ENCODE peak calls at places on chromosomes 6 and 20, in six cellular contexts. B is neuronal stem cell, Q is H1, P is mesenchymal stem cell, D is mesendoderm, O is IMR-90. E is an unnamed sample.

GRCh38 chr20:18728165-18728866 is 85.3 kb upstream of the SCP2D1 start:
- DNase-seq in O (no peak), B (no peak), Q (no peak), D (no peak), P (no peak), E (no peak)

GRCh38 chr6:89079611-89080213 is 839 bp upstream of the PNRC1 start:
- DNase-seq in P (peak; percentile 86), B (peak; percentile 35), O (peak; percentile 74), Q (no peak), D (peak; percentile 59), E (no peak)

GRCh38 chr6:71444222-71444621 is 155.6 kb downstream of the OGFRL1 start:
- DNase-seq in O (no peak), D (no peak), Q (no peak), B (no peak), P (no peak), E (no peak)

GRCh38 chr6:50850223-50850751 is 31.6 kb downstream of the TFAP2B start:
- DNase-seq in B (no peak), D (peak; percentile 73), O (no peak), Q (no peak), P (no peak), E (peak; percentile 69)

GRCh38 chr20:37856932-37857660 is 45.8 kb upstream of the VSTM2L start:
- DNase-seq in P (peak; percentile 28), O (peak; percentile 89), D (peak; percentile 37), Q (no peak), B (no peak), E (no peak)

GRCh38 chr20:45783656-45784294 is 7.9 kb downstream of the WFDC3 start:
- DNase-seq in B (no peak), Q (no peak), P (no peak), D (no peak), O (no peak), E (no peak)

GRCh38 chr6:120108061-120108795 is 758.7 kb upstream of the MAN1A1 start:
- DNase-seq in Q (no peak), B (no peak), D (peak; percentile 6), P (no peak), O (no peak), E (no peak)

GRCh38 chr20:62156254-62156556 is 12.6 kb downstream of the SS18L1 start:
- DNase-seq in B (no peak), Q (no peak), O (no peak), P (no peak), D (no peak), E (no peak)

GRCh38 chr6:15033850-15034203 is 212.0 kb upstream of the JARID2 start:
- DNase-seq in D (peak; percentile 23), P (no peak), O (no peak), B (no peak), Q (no peak), E (no peak)

GRCh38 chr6:75215291-75215690 is 9.4 kb upstream of the COL12A1 start:
- DNase-seq in B (no peak), P (no peak), Q (no peak), O (no peak), D (no peak), E (no peak)

GRCh38 chr6:141326426-141326825 is 806.3 kb upstream of the GJE1 start:
- DNase-seq in D (peak; percentile 84), Q (no peak), B (no peak), P (peak; percentile 98), O (peak; percentile 100), E (no peak)

GRCh38 chr6:41073968-41074691 is 1.4 kb downstream of the NFYA start:
- DNase-seq in B (no peak), D (peak; percentile 48), Q (no peak), P (peak; percentile 58), O (peak; percentile 41), E (no peak)

GRCh38 chr6:55679503-55679902 is 100.5 kb upstream of the HMGCLL1 start:
- DNase-seq in B (no peak), D (no peak), Q (no peak), O (no peak), P (no peak), E (no peak)

GRCh38 chr20:35238170-35238569 is 11.7 kb downstream of the MMP24 start:
- DNase-seq in O (no peak), D (no peak), Q (no peak), B (no peak), P (no peak), E (no peak)

GRCh38 chr6:155854787-155855186 is 399.1 kb upstream of the NOX3 start:
- DNase-seq in D (no peak), B (no peak), P (no peak), O (no peak), Q (no peak), E (no peak)

DNA sequence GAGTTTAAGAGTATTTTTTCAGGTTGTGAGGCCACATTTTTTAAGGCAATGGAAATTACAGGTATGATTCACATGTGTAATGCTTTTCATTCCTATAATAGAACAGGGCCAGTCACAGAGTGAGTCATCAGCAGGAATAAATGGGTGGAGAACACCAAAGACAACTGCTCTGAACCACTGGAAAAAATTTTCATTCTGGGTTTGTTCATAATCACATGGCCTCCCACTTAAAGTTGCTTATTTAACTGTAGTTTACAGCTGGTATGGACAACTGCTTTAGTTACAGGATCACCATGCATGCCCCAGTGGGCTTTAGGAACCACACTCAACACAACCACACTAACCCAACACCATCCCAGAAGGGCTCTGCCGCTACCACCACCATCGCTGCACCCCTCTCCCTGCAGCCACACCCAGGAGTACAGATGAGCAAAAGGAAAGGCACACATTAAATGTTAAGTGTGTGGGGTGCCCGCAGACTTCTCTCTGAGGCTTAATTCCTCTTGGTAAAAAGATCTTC is 107.0 kb upstream of the DST start:
- DNase-seq in P (peak; percentile 84), O (peak; percentile 89), Q (no peak), D (no peak), B (no peak), E (no peak)
- H2BK5ac ChIP-seq in P (no peak overlapping the region), O (peak overlapping the region; percentile 97), Q (no peak overlapping the region), D (no peak overlapping the region), B (no peak overlapping the region), E (no peak overlapping the region)

GRCh38 chr6:170229851-170230519 is 60.9 kb downstream of the DLL1 start:
- DNase-seq in P (no peak), Q (no peak), D (peak; percentile 43), B (no peak), O (no peak), E (no peak)
- H3K4me2 ChIP-seq in P (no peak overlapping the region), Q (no peak overlapping the region), D (no peak overlapping the region), B (no peak overlapping the region), O (no peak overlapping the region), E (no peak overlapping the region)

GRCh38 chr20:57076202-57076651 is 190.2 kb downstream of the BMP7 start:
- DNase-seq in B (no peak), Q (no peak), O (no peak), D (peak; percentile 55), P (peak; percentile 92), E (no peak)

GRCh38 chr20:57075181-57075580 is 191.3 kb downstream of the BMP7 start:
- DNase-seq in B (no peak), O (no peak), P (no peak), D (no peak), Q (no peak), E (no peak)

GRCh38 chr20:57079016-57080005 is 187.1 kb downstream of the BMP7 start:
- DNase-seq in D (no peak), P (no peak), B (no peak), Q (no peak), O (no peak), E (no peak)

GRCh38 chr20:57078101-57078500 is 188.3 kb downstream of the BMP7 start:
- DNase-seq in B (no peak), Q (no peak), D (no peak), P (peak; percentile 75), O (no peak), E (no peak)

DNA sequence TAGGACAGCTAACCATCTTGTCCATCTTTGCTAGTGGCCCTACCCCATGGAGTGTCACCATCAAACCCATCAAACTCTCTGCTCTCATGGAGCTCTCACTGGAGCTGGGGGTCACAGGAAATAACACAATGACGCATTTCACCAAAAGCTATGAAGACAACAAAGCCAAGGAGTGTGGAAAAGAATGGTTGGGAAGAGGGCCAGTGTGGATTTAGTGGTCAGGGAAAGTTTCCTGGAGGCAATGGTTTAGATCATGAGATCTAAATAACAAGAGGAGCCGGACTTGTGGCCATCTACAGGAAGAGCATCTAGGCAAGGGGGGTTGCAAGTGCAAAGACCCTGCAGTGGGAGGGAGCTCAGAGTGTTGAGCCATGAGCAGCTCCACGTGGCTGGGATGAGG is 189.5 kb downstream of the BMP7 start:
- DNase-seq in B (no peak), O (no peak), Q (no peak), D (no peak), P (no peak), E (no peak)
- H2BK5ac ChIP-seq in B (no peak overlapping the region), O (no peak overlapping the region), Q (no peak overlapping the region), D (no peak overlapping the region), P (no peak overlapping the region), E (no peak overlapping the region)

DNA sequence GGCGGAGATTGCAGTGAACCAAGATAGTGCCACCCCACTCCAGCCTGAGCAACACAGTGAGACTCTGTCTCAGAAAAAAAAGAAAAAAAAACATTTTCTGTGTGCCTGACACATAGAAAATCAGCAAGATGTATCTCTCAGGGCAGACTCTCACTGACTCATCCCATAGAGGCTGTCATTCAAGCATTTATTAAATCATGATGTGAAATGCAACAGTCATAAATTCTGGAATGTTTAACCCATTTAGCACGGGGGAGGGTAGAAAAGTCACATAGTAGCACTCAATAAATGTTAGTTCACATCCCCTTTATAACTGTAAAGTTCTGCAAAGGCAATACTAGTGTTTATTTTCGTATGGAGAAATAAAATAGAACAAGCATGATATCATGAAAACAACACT is 15.6 kb upstream of the CARMIL1 start:
- DNase-seq in O (peak; percentile 40), D (no peak), P (peak; percentile 26), B (no peak), Q (no peak), E (no peak)
- H3K4me2 ChIP-seq in O (no peak overlapping the region), D (no peak overlapping the region), P (no peak overlapping the region), B (no peak overlapping the region), Q (no peak overlapping the region), E (no peak overlapping the region)

E was measured in H9.